ENCODE peak calls at places on chromosomes 2 and 18, in six cellular contexts. P is upper lobe of right lung, S is substantia nigra, E is GM10248, B is LHCN-M2, J is NCI-H1092 treated with DMSO at 0.1 percent for 48 hours. D is an unnamed sample.

GRCh38 chr18:49778826-49779465 is 34.4 kb downstream of the ACAA2 start:
- DNase-seq in P (no peak), S (no peak), E (no peak), B (peak), J (no peak), D (no peak)

GRCh38 chr2:74155830-74156229 is 8.1 kb upstream of the BOLA3 start:
- DNase-seq in P (no peak), S (no peak), E (no peak), B (no peak), J (no peak), D (no peak)

GRCh38 chr18:44943201-44943881 is 262.7 kb downstream of the SETBP1 start:
- DNase-seq in P (no peak), S (no peak), E (no peak), B (peak), J (peak), D (no peak)

GRCh38 chr2:147449323-147450080 is 395.3 kb upstream of the ACVR2A start:
- DNase-seq in P (no peak), S (no peak), E (no peak), B (no peak), J (peak), D (no peak)

GRCh38 chr2:201638331-201638730 is 5.0 kb downstream of the TMEM237 start:
- DNase-seq in P (no peak), S (no peak), E (no peak), B (no peak), J (no peak), D (no peak)

GRCh38 chr18:217532-218334 is 50.1 kb downstream of the THOC1 start:
- DNase-seq in P (no peak), S (no peak), E (no peak), B (no peak), J (no peak), D (no peak)

GRCh38 chr2:240662681-240663080 is 20.0 kb downstream of the AQP12B start:
- DNase-seq in P (no peak), S (no peak), E (no peak), B (no peak), J (no peak), D (no peak)

GRCh38 chr18:10184776-10185175 is 269.7 kb upstream of the APCDD1 start:
- DNase-seq in P (no peak), S (no peak), E (no peak), B (no peak), J (no peak), D (no peak)

GRCh38 chr18:34222025-34222395 is 2.7 kb downstream of the NOL4 start:
- DNase-seq in P (no peak), S (no peak), E (no peak), B (no peak), J (peak), D (no peak)

GRCh38 chr2:156065912-156066311 is 266.6 kb downstream of the NR4A2 start:
- DNase-seq in P (no peak), S (no peak), E (no peak), B (no peak), J (no peak), D (no peak)

GRCh38 chr2:134020608-134021007 is 233.3 kb upstream of the MGAT5 start:
- DNase-seq in P (no peak), S (no peak), E (no peak), B (no peak), J (no peak), D (no peak)

GRCh38 chr18:69757733-69758132 is 189.9 kb downstream of the CD226 start:
- DNase-seq in P (no peak), S (no peak), E (no peak), B (peak), J (no peak), D (no peak)

D was measured in pancreas.